ENCODE peak calls at places on chromosomes 7 and 10, in five cellular contexts. One of them, this sample, is unnamed.

GRCh38 chr7:102412548-102412947 is 16.4 kb downstream of the PRKRIP1 start:
- DNase-seq in IMR-90: peak
- DNase-seq in Right ventricle myocardium superior: peak
- DNase-seq in SW480: no peak
- DNase-seq in NCI-H1092: no peak
- DNase-seq in this sample: peak

GRCh38 chr7:28573059-28573553 is 160.8 kb downstream of the CREB5 start:
- DNase-seq in IMR-90: peak
- DNase-seq in Right ventricle myocardium superior: no peak
- DNase-seq in SW480: no peak
- DNase-seq in NCI-H1092: peak
- DNase-seq in this sample: no peak

GRCh38 chr7:80095545-80095944 is 39.1 kb upstream of the GNAI1 start:
- DNase-seq in IMR-90: peak
- DNase-seq in Right ventricle myocardium superior: no peak
- DNase-seq in SW480: peak
- DNase-seq in NCI-H1092: no peak
- DNase-seq in this sample: no peak

GRCh38 chr7:24831240-24831639 is 74.0 kb upstream of the GSDME start:
- DNase-seq in IMR-90: peak
- DNase-seq in Right ventricle myocardium superior: no peak
- DNase-seq in SW480: no peak
- DNase-seq in NCI-H1092: no peak
- DNase-seq in this sample: peak

GRCh38 chr7:18753972-18754610 is 258.5 kb downstream of the HDAC9 start:
- DNase-seq in IMR-90: peak
- DNase-seq in Right ventricle myocardium superior: no peak
- DNase-seq in SW480: no peak
- DNase-seq in NCI-H1092: no peak
- DNase-seq in this sample: peak

GRCh38 chr7:90551036-90551435 is 45.1 kb upstream of the CDK14 start:
- DNase-seq in IMR-90: peak
- DNase-seq in Right ventricle myocardium superior: no peak
- DNase-seq in SW480: no peak
- DNase-seq in NCI-H1092: no peak
- DNase-seq in this sample: no peak

GRCh38 chr7:134448359-134449229 is 10.3 kb downstream of the AKR1B1 start:
- DNase-seq in IMR-90: peak
- DNase-seq in Right ventricle myocardium superior: no peak
- DNase-seq in SW480: peak
- DNase-seq in NCI-H1092: no peak
- DNase-seq in this sample: peak

GRCh38 chr10:116063107-116063506 is 209.9 kb downstream of the GFRA1 start:
- DNase-seq in IMR-90: no peak
- DNase-seq in Right ventricle myocardium superior: no peak
- DNase-seq in SW480: no peak
- DNase-seq in NCI-H1092: no peak
- DNase-seq in this sample: no peak

GRCh38 chr7:151020231-151020630 is 4.1 kb downstream of the ATG9B start:
- DNase-seq in IMR-90: no peak
- DNase-seq in Right ventricle myocardium superior: no peak
- DNase-seq in SW480: no peak
- DNase-seq in NCI-H1092: no peak
- DNase-seq in this sample: no peak

GRCh38 chr7:2478387-2478760 is 2.2 kb upstream of the GRIFIN start:
- DNase-seq in IMR-90: no peak
- DNase-seq in Right ventricle myocardium superior: peak
- DNase-seq in SW480: peak
- DNase-seq in NCI-H1092: peak
- DNase-seq in this sample: no peak

GRCh38 chr7:99270702-99271101 is 1.9 kb upstream of the MYH16 start:
- DNase-seq in IMR-90: no peak
- DNase-seq in Right ventricle myocardium superior: no peak
- DNase-seq in SW480: no peak
- DNase-seq in NCI-H1092: no peak
- DNase-seq in this sample: no peak

GRCh38 chr7:138837627-138838026 is 39.6 kb upstream of the ATP6V0A4 start:
- DNase-seq in IMR-90: peak
- DNase-seq in Right ventricle myocardium superior: peak
- DNase-seq in SW480: no peak
- DNase-seq in NCI-H1092: peak
- DNase-seq in this sample: no peak

GRCh38 chr10:1515780-1516491 is 221.4 kb downstream of the ADARB2 start:
- DNase-seq in IMR-90: no peak
- DNase-seq in Right ventricle myocardium superior: no peak
- DNase-seq in SW480: no peak
- DNase-seq in NCI-H1092: no peak
- DNase-seq in this sample: no peak

GRCh38 chr10:62456611-62457101 is 82.5 kb downstream of the ZNF365 start:
- DNase-seq in IMR-90: peak
- DNase-seq in Right ventricle myocardium superior: no peak
- DNase-seq in SW480: no peak
- DNase-seq in NCI-H1092: no peak
- DNase-seq in this sample: peak

GRCh38 chr10:107901076-107901475 is 736.6 kb upstream of the SORCS1 start:
- DNase-seq in IMR-90: no peak
- DNase-seq in Right ventricle myocardium superior: no peak
- DNase-seq in SW480: no peak
- DNase-seq in NCI-H1092: no peak
- DNase-seq in this sample: no peak

GRCh38 chr10:29590598-29591415 is 44.0 kb downstream of the SVIL start:
- DNase-seq in IMR-90: peak
- DNase-seq in Right ventricle myocardium superior: no peak
- DNase-seq in SW480: peak
- DNase-seq in NCI-H1092: no peak
- DNase-seq in this sample: peak

GRCh38 chr7:33107136-33108066 is 1.8 kb downstream of the RP9 start:
- DNase-seq in IMR-90: peak
- DNase-seq in Right ventricle myocardium superior: no peak
- DNase-seq in SW480: peak
- DNase-seq in NCI-H1092: peak
- DNase-seq in this sample: peak

This sample was measured in HFFc6.